ENCODE peak calls at places on chromosomes 7 and 10, in six cellular contexts. M, D, C, Z, H and F are unnamed samples.
A peak's percentile ranks its signal among the peaks of the same experiment; 100 is the strongest.

GRCh38 chr10:33114451-33114944 is 156.5 kb upstream of the ITGB1 start:
- DNase-seq in C (no peak), H (no peak), D (peak; percentile 74), Z (peak; percentile 66), M (no peak), F (no peak)

GRCh38 chr7:77866791-77867190 is 68.2 kb downstream of the PHTF2 start:
- DNase-seq in D (peak; percentile 55), C (no peak), M (no peak), H (no peak), Z (peak; percentile 72), F (peak; percentile 44)

GRCh38 chr10:58599927-58600553 is 87.4 kb downstream of the BICC1 start:
- DNase-seq in M (no peak), C (no peak), D (no peak), H (no peak), Z (no peak), F (no peak)

GRCh38 chr7:123492485-123492884 is 41.9 kb downstream of the IQUB start:
- DNase-seq in Z (no peak), C (no peak), M (no peak), D (no peak), H (no peak), F (no peak)

GRCh38 chr10:31961264-31961663 is 32.6 kb upstream of the ARHGAP12 start:
- DNase-seq in H (no peak), Z (no peak), M (no peak), C (no peak), D (no peak), F (peak; percentile 64)

GRCh38 chr10:21981118-21981517 is 22.4 kb downstream of the DNAJC1 start:
- DNase-seq in H (no peak), M (no peak), Z (no peak), D (no peak), C (no peak), F (no peak)

GRCh38 chr7:99011706-99012404 is 132.1 kb downstream of the SMURF1 start:
- DNase-seq in M (no peak), H (no peak), D (no peak), Z (no peak), C (no peak), F (no peak)

GRCh38 chr7:95421847-95422444 is 12.9 kb downstream of the PON2 start:
- DNase-seq in M (no peak), D (no peak), H (no peak), Z (peak; percentile 31), C (no peak), F (no peak)

GRCh38 chr7:69656077-69656476 is 57.8 kb downstream of the AUTS2 start:
- DNase-seq in M (no peak), D (no peak), H (no peak), C (no peak), Z (no peak), F (no peak)

GRCh38 chr7:138770904-138771303 is 26.9 kb upstream of the TMEM213 start:
- DNase-seq in H (no peak), C (no peak), D (no peak), M (no peak), Z (no peak), F (no peak)

GRCh38 chr10:73339436-73339835 is 19.2 kb downstream of the CFAP70 start:
- DNase-seq in C (no peak), H (no peak), Z (no peak), D (no peak), M (peak; percentile 40), F (no peak)

GRCh38 chr7:41339913-41340676 is 362.8 kb downstream of the INHBA start:
- DNase-seq in M (no peak), H (no peak), D (no peak), C (no peak), Z (peak; percentile 32), F (no peak)

GRCh38 chr10:52353960-52354394 is 39.9 kb downstream of the DKK1 start:
- DNase-seq in D (no peak), M (no peak), C (no peak), Z (peak; percentile 70), H (no peak), F (no peak)

GRCh38 chr10:7302393-7303054 is 108.3 kb downstream of the SFMBT2 start:
- DNase-seq in C (peak; percentile 44), Z (no peak), H (no peak), M (no peak), D (no peak), F (no peak)

GRCh38 chr7:76310102-76310957 is 7.9 kb downstream of the HSPB1 start:
- DNase-seq in Z (no peak), C (no peak), H (peak; percentile 62), D (no peak), M (peak; percentile 50), F (peak; percentile 34)

GRCh38 chr10:12597800-12598750 is 248.7 kb downstream of the CAMK1D start:
- DNase-seq in C (no peak), D (no peak), M (no peak), Z (no peak), H (peak; percentile 52), F (no peak)

GRCh38 chr7:88344956-88345832 is 38.5 kb upstream of the STEAP4 start:
- DNase-seq in M (peak; percentile 68), D (no peak), C (no peak), Z (peak; percentile 30), H (peak; percentile 69), F (peak; percentile 69)

GRCh38 chr7:54956021-54956420 is 62.8 kb upstream of the EGFR start:
- DNase-seq in D (no peak), M (no peak), C (no peak), Z (no peak), H (no peak), F (no peak)

GRCh38 chr10:119268871-119269506 is 61.6 kb downstream of the GRK5 start:
- DNase-seq in M (no peak), C (no peak), H (no peak), Z (peak; percentile 56), D (no peak), F (no peak)

GRCh38 chr7:143325215-143325614 is 9.3 kb downstream of the CLCN1 start:
- DNase-seq in H (no peak), Z (no peak), D (peak; percentile 47), M (no peak), C (no peak), F (no peak)

GRCh38 chr10:99888623-99889022 is 106.2 kb downstream of the ABCC2 start:
- DNase-seq in M (no peak), C (no peak), D (no peak), H (no peak), Z (peak; percentile 59), F (no peak)

GRCh38 chr10:8050561-8051108 is 3.9 kb upstream of the GATA3 start:
- DNase-seq in C (no peak), D (peak; percentile 64), H (no peak), Z (peak; percentile 38), M (no peak), F (no peak)